ENCODE peak calls at places on chromosomes 7 and 10, in seven cellular contexts. K is pons; F is GF-D8; L is progenitor cell of endocrine pancreas; I is activated naive CD4-positive, alpha-beta T cell treated with anti-CD3 and anti-CD28 coated beads for 36 hours; Y is IMR-90; D is dorsolateral prefrontal cortex. B is an unnamed sample.

GRCh38 chr7:141073641-141074161 is at the start of gene TMEM178B:
- DNase-seq in K (no peak), F (no peak), L (peak), I (peak), Y (no peak), D (no peak), B (no peak)

GRCh38 chr10:79223001-79223345 is 124.3 kb upstream of the PPIF start:
- DNase-seq in K (peak), F (no peak), L (no peak), I (no peak), Y (no peak), D (peak), B (no peak)

GRCh38 chr7:112646787-112647186 is 143.4 kb downstream of the TMEM168 start:
- DNase-seq in K (no peak), F (no peak), L (no peak), I (no peak), Y (no peak), D (no peak), B (no peak)

GRCh38 chr10:96998329-96998888 is 166.3 kb downstream of the LCOR start:
- DNase-seq in K (no peak), F (no peak), L (no peak), I (no peak), Y (peak), D (no peak), B (no peak)

GRCh38 chr7:158000160-158000559 is 587.5 kb downstream of the PTPRN2 start:
- DNase-seq in K (no peak), F (no peak), L (no peak), I (no peak), Y (no peak), D (no peak), B (no peak)

GRCh38 chr10:58733436-58733835 is 220.8 kb downstream of the BICC1 start:
- DNase-seq in K (no peak), F (no peak), L (no peak), I (no peak), Y (no peak), D (no peak), B (no peak)

GRCh38 chr10:74854610-74855009 is 28.2 kb downstream of the KAT6B start:
- DNase-seq in K (no peak), F (no peak), L (no peak), I (no peak), Y (no peak), D (no peak), B (no peak)

GRCh38 chr7:15954671-15955354 is 268.3 kb upstream of the MEOX2 start:
- DNase-seq in K (no peak), F (no peak), L (no peak), I (no peak), Y (no peak), D (no peak), B (no peak)

GRCh38 chr10:74008212-74008731 is 10.4 kb downstream of the VCL start:
- DNase-seq in K (no peak), F (no peak), L (no peak), I (no peak), Y (peak), D (no peak), B (no peak)

GRCh38 chr7:159076340-159076739 is 68.3 kb downstream of the VIPR2 start:
- DNase-seq in K (no peak), F (no peak), L (no peak), I (no peak), Y (no peak), D (no peak), B (no peak)

GRCh38 chr7:3998060-3998459 is 684.0 kb upstream of the FOXK1 start:
- DNase-seq in K (no peak), F (no peak), L (no peak), I (no peak), Y (peak), D (no peak), B (no peak)

GRCh38 chr7:90455163-90456030 is 14.0 kb upstream of the PTTG1IP2 start:
- DNase-seq in K (peak), F (peak), L (no peak), I (no peak), Y (peak), D (no peak), B (no peak)

GRCh38 chr7:123727071-123727837 is 21.5 kb downstream of the WASL start:
- DNase-seq in K (no peak), F (no peak), L (no peak), I (no peak), Y (peak), D (no peak), B (no peak)

GRCh38 chr10:86200867-86201266 is 165.7 kb downstream of the GRID1 start:
- DNase-seq in K (no peak), F (no peak), L (no peak), I (no peak), Y (no peak), D (no peak), B (no peak)

GRCh38 chr10:2119316-2119715 is 382.0 kb upstream of the ADARB2 start:
- DNase-seq in K (no peak), F (no peak), L (no peak), I (no peak), Y (no peak), D (no peak), B (no peak)

GRCh38 chr7:13532028-13532753 is 457.3 kb downstream of the ETV1 start:
- DNase-seq in K (no peak), F (no peak), L (no peak), I (no peak), Y (no peak), D (no peak), B (no peak)

GRCh38 chr7:64905133-64905532 is 2.1 kb downstream of the ZNF273 start:
- DNase-seq in K (no peak), F (no peak), L (no peak), I (no peak), Y (no peak), D (no peak), B (no peak)

GRCh38 chr7:75642810-75643486 is 95.8 kb downstream of the HIP1 start:
- DNase-seq in K (no peak), F (peak), L (no peak), I (peak), Y (peak), D (no peak), B (no peak)

GRCh38 chr10:80516506-80517075 is 21.1 kb upstream of the SH2D4B start:
- DNase-seq in K (no peak), F (no peak), L (no peak), I (no peak), Y (no peak), D (peak), B (peak)

GRCh38 chr7:101941481-101942383 is 124.3 kb downstream of the CUX1 start:
- DNase-seq in K (no peak), F (no peak), L (no peak), I (no peak), Y (peak), D (no peak), B (peak)

GRCh38 chr7:134089446-134089845 is 37.7 kb upstream of the LRGUK start:
- DNase-seq in K (no peak), F (no peak), L (no peak), I (no peak), Y (no peak), D (no peak), B (no peak)

GRCh38 chr7:100017300-100017699 is 1.9 kb downstream of the ZKSCAN1 start:
- DNase-seq in K (no peak), F (no peak), L (no peak), I (no peak), Y (no peak), D (no peak), B (no peak)

B was measured in aorta.